ENCODE peak calls at places on chromosomes 5 and 9, in ten cellular contexts. L, A, O, M, X, S, V, B, N and I are unnamed samples.

GRCh38 chr5:80781356-80781755 is 126.6 kb upstream of the DHFR start:
- DNase-seq in X (no peak), A (no peak), M (no peak), L (no peak), V (no peak), N (no peak), O (no peak), B (no peak), S (peak), I (peak)

GRCh38 chr5:44885903-44886302 is 77.2 kb downstream of the MRPS30 start:
- DNase-seq in B (no peak), V (no peak), O (no peak), A (peak), L (no peak), M (no peak), N (no peak), X (no peak), S (peak), I (no peak)

GRCh38 chr9:87800456-87800855 is 74.5 kb downstream of the CTSL start:
- DNase-seq in S (no peak), V (no peak), L (no peak), O (no peak), X (no peak), B (no peak), A (no peak), N (no peak), M (no peak), I (no peak)

GRCh38 chr9:72141484-72141883 is 7.8 kb upstream of the GDA start:
- DNase-seq in V (no peak), S (no peak), N (no peak), X (no peak), O (no peak), A (no peak), L (no peak), M (no peak), B (no peak), I (no peak)

GRCh38 chr5:81555865-81556264 is 161.9 kb upstream of the ACOT12 start:
- DNase-seq in O (no peak), S (no peak), X (no peak), V (no peak), M (no peak), L (no peak), N (no peak), A (no peak), B (no peak), I (no peak)

GRCh38 chr5:74514888-74515551 is 125.5 kb downstream of the ENC1 start:
- DNase-seq in X (no peak), L (no peak), V (no peak), S (no peak), M (no peak), N (no peak), B (no peak), A (no peak), O (no peak), I (no peak)

GRCh38 chr5:109619024-109619460 is 70.7 kb upstream of the MAN2A1 start:
- DNase-seq in L (no peak), M (no peak), A (no peak), X (no peak), S (peak), B (no peak), O (no peak), N (no peak), V (no peak), I (no peak)

GRCh38 chr9:125406812-125407087 is 145.1 kb downstream of the GAPVD1 start:
- DNase-seq in M (no peak), S (no peak), N (no peak), B (no peak), V (no peak), X (no peak), O (no peak), L (no peak), A (no peak), I (no peak)

GRCh38 chr5:68432682-68433081 is 217.1 kb downstream of the PIK3R1 start:
- DNase-seq in M (no peak), X (no peak), A (no peak), N (no peak), O (no peak), B (no peak), V (no peak), S (peak), L (no peak), I (no peak)

GRCh38 chr5:115816226-115817042 is at the start of gene CDO1:
- DNase-seq in A (peak), B (peak), X (peak), V (peak), L (no peak), S (no peak), M (peak), N (peak), O (no peak), I (no peak)

GRCh38 chr5:122874179-122874875 is 28.9 kb downstream of the SNX24 start:
- DNase-seq in M (peak), S (no peak), X (no peak), A (no peak), N (no peak), V (no peak), B (no peak), L (no peak), O (no peak), I (no peak)

GRCh38 chr9:28234133-28234898 is 661.0 kb upstream of the C9orf72 start:
- DNase-seq in A (no peak), X (no peak), S (no peak), N (no peak), L (no peak), O (no peak), M (no peak), B (no peak), V (no peak), I (no peak)

GRCh38 chr9:97397220-97397619 is 14.7 kb upstream of the TDRD7 start:
- DNase-seq in M (no peak), N (no peak), S (peak), O (no peak), V (no peak), L (no peak), A (no peak), X (no peak), B (no peak), I (no peak)

GRCh38 chr9:14296462-14296861 is 17.5 kb downstream of the NFIB start:
- DNase-seq in V (no peak), N (no peak), L (no peak), A (no peak), S (no peak), B (no peak), O (no peak), X (no peak), M (no peak), I (no peak)

GRCh38 chr9:31683126-31683525 is 701.3 kb upstream of the ACO1 start:
- DNase-seq in X (no peak), O (no peak), M (no peak), S (no peak), N (no peak), B (no peak), L (no peak), V (no peak), A (no peak), I (no peak)

GRCh38 chr5:75890546-75890945 is 173.3 kb upstream of the POC5 start:
- DNase-seq in X (no peak), L (no peak), N (no peak), S (peak), O (no peak), M (no peak), V (no peak), A (peak), B (no peak), I (no peak)

GRCh38 chr9:7186175-7186574 is 428.4 kb downstream of the KDM4C start:
- DNase-seq in V (no peak), S (no peak), N (no peak), B (no peak), M (peak), O (peak), X (no peak), A (no peak), L (no peak), I (no peak)

GRCh38 chr9:116998305-116998704 is 311.2 kb downstream of the TRIM32 start:
- DNase-seq in S (peak), N (peak), B (no peak), M (no peak), O (no peak), L (no peak), X (no peak), V (no peak), A (no peak), I (no peak)

GRCh38 chr9:134231767-134232166 is 67.4 kb upstream of the RNU6ATAC start:
- DNase-seq in S (no peak), N (no peak), A (no peak), O (no peak), B (no peak), V (no peak), X (peak), M (no peak), L (no peak), I (no peak)

GRCh38 chr9:137277329-137278041 is at the start of gene TOR4A:
- DNase-seq in X (peak), A (peak), N (peak), V (no peak), L (peak), S (peak), O (peak), B (peak), M (peak), I (no peak)

GRCh38 chr9:109956811-109957440 is 176.9 kb downstream of the PALM2AKAP2 start:
- DNase-seq in O (no peak), S (no peak), M (no peak), X (no peak), N (no peak), V (no peak), B (no peak), L (no peak), A (no peak), I (no peak)

GRCh38 chr5:173542159-173542558 is 74.3 kb downstream of the BOD1 start:
- DNase-seq in L (no peak), O (no peak), B (no peak), V (no peak), M (no peak), S (no peak), N (no peak), A (no peak), X (no peak), I (no peak)

GRCh38 chr9:105421154-105421553 is 26.7 kb upstream of the FSD1L start:
- DNase-seq in B (no peak), O (no peak), S (no peak), M (no peak), L (no peak), N (no peak), A (no peak), X (no peak), V (no peak), I (no peak)

GRCh38 chr5:149063017-149063687 is at the start of gene SH3TC2:
- DNase-seq in M (peak), A (no peak), O (peak), V (peak), L (no peak), S (peak), X (peak), B (peak), N (peak), I (no peak)

GRCh38 chr9:27485158-27485557 is 38.9 kb upstream of the IFNK start:
- DNase-seq in N (no peak), L (no peak), V (no peak), S (no peak), O (no peak), X (no peak), B (no peak), A (peak), M (no peak), I (no peak)

GRCh38 chr5:26535215-26535614 is 503.2 kb downstream of the CDH9 start:
- DNase-seq in A (no peak), V (no peak), O (no peak), B (no peak), L (no peak), S (no peak), M (no peak), N (no peak), X (no peak), I (no peak)

GRCh38 chr5:113215401-113216060 is 219.3 kb downstream of the TSSK1B start:
- DNase-seq in L (no peak), V (no peak), A (no peak), M (no peak), N (no peak), B (no peak), X (no peak), O (no peak), S (no peak), I (no peak)

GRCh38 chr5:95920822-95921221 is 40.8 kb downstream of the ELL2 start:
- DNase-seq in O (no peak), A (no peak), N (no peak), M (no peak), S (peak), B (no peak), V (no peak), L (no peak), X (no peak), I (no peak)

DNA sequence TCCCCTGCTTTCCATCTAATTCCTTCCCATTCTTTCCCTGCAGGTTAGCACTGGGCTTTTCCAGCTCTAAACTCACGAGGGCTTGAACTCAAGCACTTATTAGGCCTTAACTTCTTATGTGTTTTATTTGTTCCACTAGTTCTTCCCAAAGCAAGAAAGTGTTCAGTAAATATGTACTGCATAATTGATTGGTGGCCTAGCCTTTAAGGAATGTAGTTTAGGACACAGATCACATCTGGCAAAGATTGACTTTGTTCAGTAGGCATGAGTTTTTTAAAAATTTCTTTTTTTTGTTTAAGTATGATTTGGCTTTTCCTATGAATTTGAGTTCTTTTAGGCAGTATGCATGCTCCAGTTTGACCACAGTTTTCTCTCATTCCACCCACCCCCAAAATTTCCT is 285.2 kb downstream of the NPR3 start:
- DNase-seq in L (no peak), V (no peak), X (no peak), N (no peak), M (no peak), B (no peak), S (no peak), O (no peak), A (no peak), I (no peak)
- H3K4me3 ChIP-seq in L (no peak), V (no peak), X (no peak), N (no peak), M (no peak), B (no peak), S (no peak), O (no peak), A (no peak), I (no peak)

DNA sequence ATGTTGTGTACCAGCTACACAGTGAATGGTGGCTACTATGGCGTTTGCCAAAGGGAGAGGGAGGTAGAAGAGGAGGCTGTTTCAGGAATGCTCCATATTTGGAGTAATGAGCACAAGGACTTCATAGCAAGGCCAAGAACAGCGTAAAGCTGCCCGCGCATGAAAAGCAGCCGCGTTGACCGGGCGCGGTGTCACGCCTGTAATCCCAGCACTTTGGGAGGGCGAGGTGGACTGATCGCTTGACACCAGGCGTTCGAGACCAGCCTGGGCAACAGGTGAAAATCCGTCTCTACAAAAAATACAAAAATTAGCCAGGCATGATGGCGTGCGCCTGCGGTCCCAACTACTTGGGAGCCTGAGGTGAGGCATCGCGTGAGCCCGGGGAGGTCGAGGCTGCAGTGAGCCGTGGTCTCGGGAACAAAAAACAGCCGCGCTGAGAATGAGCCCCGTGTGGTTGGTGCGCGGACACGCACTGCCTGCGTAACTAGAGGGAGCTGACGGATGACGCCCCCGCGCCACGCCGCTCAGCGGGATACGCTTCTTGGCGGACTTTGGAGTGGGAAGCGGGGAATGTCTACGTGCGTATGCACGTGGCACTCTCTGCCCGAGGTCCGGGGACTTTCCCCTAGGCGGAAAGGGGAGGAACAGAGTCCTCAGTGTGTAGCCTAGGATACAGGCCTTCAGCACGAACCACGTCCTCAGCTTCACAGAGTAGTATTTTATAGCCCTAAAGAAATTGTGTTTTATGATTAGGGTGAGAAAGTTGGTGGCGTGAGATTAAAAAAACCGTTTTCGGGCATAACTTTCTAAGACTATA is at the start of gene RMRP:
- DNase-seq in O (peak), V (peak), B (peak), S (peak), M (peak), X (peak), L (peak), A (peak), N (peak), I (peak)
- TF ChIP-seq CTCF in O (peak), V (peak), B (peak), S (peak), M (peak), X (peak), L (no peak), A (peak), N (peak), I (peak)

GRCh38 chr9:135711881-135712280 is 9.9 kb downstream of the KCNT1 start:
- DNase-seq in S (no peak), V (no peak), L (no peak), B (no peak), N (no peak), X (no peak), A (no peak), M (no peak), O (no peak), I (no peak)

GRCh38 chr9:135712571-135713295 is 10.7 kb downstream of the KCNT1 start:
- DNase-seq in O (no peak), L (no peak), B (no peak), A (no peak), M (no peak), X (no peak), S (no peak), N (no peak), V (no peak), I (no peak)

GRCh38 chr9:135715056-135715595 is 13.1 kb downstream of the KCNT1 start:
- DNase-seq in S (no peak), O (no peak), V (no peak), A (no peak), M (no peak), X (no peak), L (no peak), B (no peak), N (no peak), I (no peak)

GRCh38 chr9:135716045-135716444 is 14.1 kb downstream of the KCNT1 start:
- DNase-seq in O (no peak), X (no peak), S (no peak), B (no peak), A (no peak), N (no peak), V (no peak), M (no peak), L (no peak), I (no peak)

DNA sequence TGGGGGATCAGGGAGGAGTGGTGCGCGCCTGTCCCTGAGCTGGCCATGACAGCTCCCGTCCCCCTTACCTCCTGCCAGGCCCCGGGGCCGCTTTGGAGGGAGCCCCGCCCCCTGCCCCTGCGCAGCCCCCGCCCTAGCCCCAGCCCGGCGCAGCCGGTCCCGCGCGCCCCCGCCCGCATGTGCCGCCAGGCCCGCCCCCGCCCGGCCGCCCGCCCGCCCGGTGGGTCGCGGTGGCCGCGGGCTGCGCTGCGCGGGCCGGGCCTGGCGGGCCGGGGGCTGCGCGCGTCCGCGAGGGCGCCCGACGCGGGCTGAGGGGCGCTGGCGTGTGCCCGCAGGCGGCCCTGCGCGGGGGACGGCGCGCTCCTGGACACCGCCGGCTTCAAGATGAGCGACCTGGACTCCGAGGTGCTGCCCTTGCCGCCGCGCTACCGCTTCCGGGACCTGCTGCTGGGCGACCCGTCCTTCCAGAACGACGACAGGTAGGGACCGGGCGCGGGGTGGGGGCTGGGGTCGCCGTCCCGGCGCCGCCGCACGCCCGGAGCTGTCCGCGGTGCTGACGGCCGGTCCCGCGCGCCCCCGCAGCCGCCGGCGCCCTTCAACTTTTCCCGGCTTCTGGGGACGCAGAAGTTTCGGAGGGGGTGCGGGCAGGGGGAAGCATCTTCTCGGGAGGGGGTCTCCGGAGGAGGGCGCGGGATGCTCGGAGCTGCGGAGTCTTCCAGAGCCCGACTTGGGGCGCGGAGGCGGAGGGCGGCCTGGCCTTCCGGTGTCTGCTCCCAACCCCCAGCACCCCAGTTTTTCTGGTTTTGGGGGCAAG is 12.5 kb downstream of the KCNT1 start:
- DNase-seq in S (no peak), O (no peak), X (no peak), N (peak), M (no peak), V (no peak), B (no peak), L (no peak), A (no peak), I (no peak)
- H3K4me3 ChIP-seq in S (no peak), O (no peak), X (no peak), N (peak), M (no peak), V (peak), B (no peak), L (no peak), A (no peak), I (no peak)

GRCh38 chr9:35070823-35071813 is 1.3 kb downstream of the VCP start:
- DNase-seq in O (no peak), X (no peak), L (no peak), V (no peak), N (no peak), M (peak), A (no peak), S (peak), B (no peak), I (no peak)

GRCh38 chr9:35071814-35072460 is 488 bp downstream of the VCP start:
- DNase-seq in L (peak), S (peak), M (peak), O (peak), B (peak), N (peak), X (peak), V (peak), A (peak), I (no peak)

GRCh38 chr9:35073276-35073607 is 817 bp upstream of the VCP start:
- DNase-seq in V (no peak), L (no peak), O (no peak), X (no peak), B (no peak), S (no peak), A (no peak), N (no peak), M (no peak), I (no peak)

GRCh38 chr9:35074141-35074540 is 1.7 kb upstream of the VCP start:
- DNase-seq in X (no peak), V (no peak), S (no peak), A (no peak), B (peak), N (no peak), O (no peak), L (no peak), M (no peak), I (no peak)

DNA sequence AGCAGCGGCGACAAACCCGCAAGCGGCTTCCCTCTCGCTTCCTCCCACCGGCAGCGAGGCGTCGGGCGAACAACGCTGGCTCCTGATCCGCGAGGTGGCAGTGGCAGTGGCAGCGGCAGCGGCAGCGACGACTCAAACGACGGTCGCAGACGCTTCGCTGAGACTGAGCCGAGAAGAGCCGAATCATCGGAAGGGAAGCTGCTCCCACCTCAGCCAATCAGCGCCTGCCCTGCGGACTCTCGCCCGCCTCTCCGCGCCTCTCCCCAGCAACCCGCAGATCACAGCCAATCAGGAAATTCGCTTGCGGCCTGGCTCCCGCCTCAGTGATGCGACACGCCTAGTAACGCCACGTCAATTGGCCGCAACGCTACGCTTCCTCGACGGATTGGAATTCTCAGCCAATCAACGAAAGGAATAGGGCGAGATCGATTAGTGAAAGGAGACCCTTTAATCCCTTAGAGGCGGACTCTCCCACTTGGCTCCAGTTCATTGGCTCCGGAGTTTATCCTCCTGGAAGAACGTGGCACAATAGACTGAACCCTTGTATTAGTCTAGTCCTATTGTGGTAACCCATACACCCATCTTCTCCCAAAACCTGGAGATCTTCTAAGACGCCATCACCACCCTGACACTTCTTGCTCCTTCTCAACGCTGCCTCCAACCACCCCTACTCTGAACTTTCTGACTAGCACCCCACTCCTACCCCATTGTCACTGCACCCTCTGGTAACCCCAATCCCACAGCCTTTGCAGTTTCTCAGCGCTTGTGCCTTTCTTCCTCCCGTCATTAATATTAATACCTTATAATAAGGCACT is at the start of gene VCP:
- DNase-seq in L (peak), S (peak), X (peak), A (peak), O (peak), V (peak), M (peak), N (peak), B (peak), I (peak)
- TF ChIP-seq CTCF in L (no peak), S (no peak), X (no peak), A (no peak), O (no peak), V (no peak), M (no peak), N (no peak), B (no peak), I (no peak)